ENCODE peak calls at places on chromosomes 12 and 14, in five cellular contexts. Z, H, L, Y and F are unnamed samples.

GRCh38 chr12:107912421-107913004 is 138.0 kb downstream of the ASCL4 start:
- DNase-seq in Y (peak), Z (peak), L (no peak), H (peak), F (peak)

GRCh38 chr14:88044782-88045446 is 40.0 kb downstream of the GPR65 start:
- DNase-seq in Y (no peak), H (no peak), Z (no peak), L (no peak), F (peak)

GRCh38 chr14:85587152-85587697 is 57.3 kb downstream of the FLRT2 start:
- DNase-seq in H (no peak), Z (no peak), Y (no peak), L (peak), F (no peak)

GRCh38 chr12:43332977-43333649 is 218.9 kb downstream of the ADAMTS20 start:
- DNase-seq in H (peak), Y (no peak), Z (no peak), L (peak), F (no peak)

GRCh38 chr12:30599631-30600030 is 96.0 kb downstream of the IPO8 start:
- DNase-seq in H (peak), Z (no peak), Y (no peak), L (peak), F (no peak)

GRCh38 chr14:95497561-95498011 is 18.9 kb downstream of the SYNE3 start:
- DNase-seq in L (peak), Y (peak), H (no peak), Z (peak), F (peak)

GRCh38 chr12:21478756-21479455 is 22.5 kb downstream of the RECQL start:
- DNase-seq in Z (no peak), L (no peak), H (no peak), Y (no peak), F (no peak)

GRCh38 chr12:28242129-28242887 is 52.1 kb downstream of the CCDC91 start:
- DNase-seq in Z (no peak), H (no peak), L (no peak), Y (no peak), F (no peak)

GRCh38 chr14:56196274-56196673 is 78.1 kb downstream of the PELI2 start:
- DNase-seq in Y (no peak), L (peak), H (no peak), Z (no peak), F (no peak)

GRCh38 chr12:106115450-106115849 is 23.3 kb downstream of the NUAK1 start:
- DNase-seq in Z (no peak), H (no peak), Y (no peak), L (no peak), F (no peak)

GRCh38 chr12:116473416-116473815 is 85.8 kb upstream of the MAP1LC3B2 start:
- DNase-seq in Y (no peak), L (no peak), H (no peak), Z (no peak), F (no peak)

GRCh38 chr14:99260652-99261551 is 11.1 kb downstream of the BCL11B start:
- DNase-seq in L (no peak), Z (no peak), Y (no peak), H (no peak), F (no peak)

GRCh38 chr14:99188721-99189120 is 83.3 kb downstream of the BCL11B start:
- DNase-seq in Y (no peak), L (no peak), H (no peak), Z (no peak), F (no peak)

GRCh38 chr12:11929714-11930113 is 141.0 kb upstream of the BCL2L14 start:
- DNase-seq in Y (no peak), Z (no peak), L (no peak), H (no peak), F (no peak)

GRCh38 chr14:102304611-102305506 is at the start of gene MOK:
- DNase-seq in H (peak), Y (peak), Z (peak), L (peak), F (peak)

GRCh38 chr14:90239139-90239538 is 17.2 kb upstream of the PSMC1 start:
- DNase-seq in Y (no peak), Z (no peak), H (no peak), L (peak), F (no peak)

GRCh38 chr12:22531205-22531604 is 13.1 kb downstream of the C2CD5 start:
- DNase-seq in Y (no peak), H (no peak), Z (no peak), L (no peak), F (no peak)

GRCh38 chr14:53331247-53331646 is 178.1 kb upstream of the DDHD1 start:
- DNase-seq in H (no peak), Z (no peak), Y (no peak), L (peak), F (no peak)

GRCh38 chr14:104870368-104871144 is 5.5 kb downstream of the CEP170B start:
- DNase-seq in Z (peak), L (no peak), H (no peak), Y (peak), F (no peak)

GRCh38 chr12:26058308-26058707 is 66.5 kb downstream of the BHLHE41 start:
- DNase-seq in Z (no peak), H (no peak), Y (no peak), L (no peak), F (peak)

GRCh38 chr12:9378430-9378835 is 170.2 kb upstream of the PZP start:
- DNase-seq in H (peak), L (no peak), Y (no peak), Z (no peak), F (no peak)

GRCh38 chr12:56829908-56830307 is 66.8 kb downstream of the HSD17B6 start:
- DNase-seq in L (no peak), H (no peak), Y (no peak), Z (no peak), F (no peak)

GRCh38 chr14:68368850-68369249 is 424.0 kb downstream of the ZFP36L1 start:
- DNase-seq in Y (no peak), Z (no peak), L (no peak), H (no peak), F (peak)

GRCh38 chr14:75399819-75400678 is 27.8 kb upstream of the JDP2 start:
- DNase-seq in Z (peak), H (peak), L (peak), Y (no peak), F (no peak)

GRCh38 chr14:75911883-75912282 is 69.9 kb downstream of the TGFB3 start:
- DNase-seq in H (peak), Y (no peak), Z (peak), L (no peak), F (no peak)

GRCh38 chr14:101849125-101849524 is 87.6 kb downstream of the PPP2R5C start:
- DNase-seq in H (no peak), Y (no peak), L (no peak), Z (no peak), F (peak)

GRCh38 chr12:115135800-115136211 is 451.8 kb upstream of the TBX3 start:
- DNase-seq in Y (no peak), H (no peak), Z (peak), L (peak), F (no peak)

GRCh38 chr12:14185441-14186192 is 179.9 kb upstream of the ATF7IP start:
- DNase-seq in Y (peak), L (peak), H (peak), Z (no peak), F (peak)

GRCh38 chr12:124940393-124941169 is 26.1 kb upstream of the UBC start:
- DNase-seq in H (peak), Z (peak), L (peak), Y (peak), F (peak)

GRCh38 chr12:71223139-71223538 is 65.3 kb upstream of the TSPAN8 start:
- DNase-seq in L (no peak), H (no peak), Z (no peak), Y (no peak), F (no peak)

GRCh38 chr12:6326316-6326959 is 15.4 kb downstream of the TNFRSF1A start:
- DNase-seq in Y (no peak), H (peak), Z (no peak), L (peak), F (peak)

GRCh38 chr12:64877363-64878004 is 53.0 kb downstream of the TBC1D30 start:
- DNase-seq in Z (no peak), L (no peak), H (no peak), Y (peak), F (peak)

GRCh38 chr12:78018146-78018910 is 187.6 kb downstream of the NAV3 start:
- DNase-seq in Y (no peak), Z (no peak), L (peak), H (no peak), F (no peak)

GRCh38 chr14:103679351-103679750 is 35.9 kb downstream of the XRCC3 start:
- DNase-seq in Z (peak), H (peak), Y (peak), L (peak), F (peak)

GRCh38 chr12:88141425-88141773 is 489 bp downstream of the CEP290 start:
- DNase-seq in L (no peak), Z (no peak), H (no peak), Y (no peak), F (no peak)

GRCh38 chr14:60058087-60058486 is 33.6 kb upstream of the PCNX4 start:
- DNase-seq in Z (no peak), Y (no peak), L (no peak), H (no peak), F (no peak)

GRCh38 chr14:60064491-60065072 is 27.1 kb upstream of the PCNX4 start:
- DNase-seq in H (peak), Z (no peak), Y (peak), L (peak), F (peak)

DNA sequence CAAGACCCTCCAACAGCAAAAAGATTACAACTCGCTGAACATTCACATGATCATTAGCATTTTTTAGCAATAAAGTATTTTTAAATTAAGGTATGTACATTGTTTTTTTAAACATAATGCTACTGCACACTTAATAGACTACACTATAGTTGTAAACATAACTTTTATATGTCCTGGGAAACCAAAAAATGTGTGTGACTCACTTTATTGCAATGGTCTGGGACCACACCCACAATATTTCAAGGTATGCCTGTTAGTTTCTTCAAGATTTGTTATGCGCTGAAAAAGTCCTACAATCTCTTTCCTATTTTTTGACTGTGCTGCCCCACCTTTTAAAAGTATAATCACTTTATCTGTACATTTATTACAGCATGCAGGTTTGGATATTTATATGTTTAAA is 30.4 kb upstream of the PCNX4 start:
- DNase-seq in Y (no peak), H (no peak), Z (no peak), L (peak), F (no peak)
- TF ChIP-seq CTCF in Y (no peak), H (no peak), Z (no peak), L (no peak), F (no peak)

GRCh38 chr12:3282271-3282670 is 205.1 kb downstream of the TSPAN9 start:
- DNase-seq in Y (no peak), H (no peak), L (no peak), Z (no peak), F (no peak)

GRCh38 chr12:3281588-3282150 is 204.5 kb downstream of the TSPAN9 start:
- DNase-seq in L (no peak), Y (no peak), H (no peak), Z (no peak), F (no peak)

GRCh38 chr12:3279832-3280231 is 202.7 kb downstream of the TSPAN9 start:
- DNase-seq in H (no peak), L (no peak), Z (no peak), Y (no peak), F (no peak)

GRCh38 chr12:3279415-3279780 is 202.2 kb downstream of the TSPAN9 start:
- DNase-seq in L (no peak), H (no peak), Z (no peak), Y (no peak), F (no peak)

DNA sequence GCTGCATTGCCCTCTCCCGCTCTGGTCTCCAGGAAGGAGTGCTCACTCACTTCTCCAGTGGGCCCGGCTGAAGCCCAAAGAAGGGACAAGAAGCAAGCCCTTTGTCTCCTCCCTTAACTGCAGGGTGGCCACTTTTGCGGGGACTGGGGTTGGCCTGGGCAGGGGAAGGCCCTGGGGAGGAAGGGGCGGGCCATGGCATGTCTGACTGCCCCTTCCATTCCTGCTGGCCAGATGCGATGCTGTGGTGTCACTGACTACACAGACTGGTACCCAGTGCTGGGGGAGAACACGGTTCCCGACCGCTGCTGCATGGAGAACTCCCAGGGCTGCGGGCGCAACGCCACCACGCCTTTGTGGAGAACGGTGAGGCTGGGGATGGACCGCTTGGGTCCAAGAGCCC is 203.8 kb downstream of the TSPAN9 start:
- DNase-seq in Y (no peak), H (no peak), L (no peak), Z (no peak), F (no peak)
- H3K4me3 ChIP-seq in Y (no peak), H (no peak), L (no peak), Z (no peak), F (no peak)

DNA sequence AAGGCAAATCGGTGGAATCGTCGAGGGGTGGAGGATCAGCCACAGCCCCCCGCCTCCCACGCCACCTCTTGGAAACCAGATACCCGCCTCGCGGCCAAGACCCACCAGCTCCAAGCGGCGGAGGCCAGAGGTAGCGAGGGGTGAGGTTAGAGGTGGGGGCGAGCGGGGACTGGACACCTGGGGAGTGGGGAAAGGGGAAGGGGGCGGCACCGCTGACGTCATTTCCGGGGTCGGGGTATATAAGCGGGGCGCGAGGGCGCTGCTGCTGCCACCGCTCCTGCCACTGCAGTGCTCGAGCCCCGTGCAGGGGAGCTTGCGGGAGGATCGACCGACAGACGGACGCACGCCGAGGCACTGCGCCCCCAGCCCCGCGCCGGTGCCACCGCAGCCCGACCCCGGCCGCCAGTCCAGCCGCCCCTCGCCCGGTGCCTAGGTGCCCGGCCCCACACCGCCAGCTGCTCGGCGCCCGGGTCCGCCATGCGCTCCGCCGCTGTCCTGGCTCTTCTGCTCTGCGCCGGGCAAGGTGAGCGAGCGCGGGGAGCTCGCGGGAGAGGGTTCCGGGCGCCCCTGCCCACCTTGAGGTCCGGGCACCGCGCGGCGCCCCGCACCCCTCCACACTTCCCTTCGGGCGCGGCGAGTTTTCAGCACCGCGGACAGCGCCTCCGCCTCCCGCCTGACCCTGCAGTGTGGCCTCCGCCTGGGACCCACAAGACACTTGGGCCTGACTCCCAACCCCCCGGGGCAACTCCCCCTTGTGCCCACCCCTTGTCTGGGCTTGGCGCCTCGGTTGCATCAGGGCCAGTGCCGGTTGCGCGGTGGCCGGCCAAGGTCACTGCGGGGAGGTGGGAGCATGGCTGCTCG is at the start of gene CHGA:
- DNase-seq in Y (peak), L (peak), Z (peak), H (peak), F (peak)
- TF ChIP-seq CTCF in Y (no peak), L (no peak), Z (no peak), H (no peak), F (no peak)

GRCh38 chr12:48853228-48853688 is 1.3 kb upstream of the DDX23 start:
- DNase-seq in H (peak), L (peak), Y (peak), Z (peak), F (peak)
- H3K4me3 ChIP-seq in H (no peak), L (peak), Y (peak), Z (no peak), F (peak)